ENCODE peak calls at places on chromosome X, in four cellular contexts. U is substantia nigra, M is fibroblast of the conjunctiva, V is NCI-H2081. B is an unnamed sample.

GRCh38 chrX:23373129-23373804 is 38.6 kb downstream of the PTCHD1 start:
- DNase-seq in U (no peak), M (peak; percentile 42), V (no peak), B (no peak)

GRCh38 chrX:35380808-35381700 is 417.1 kb upstream of the MAGEB16 start:
- DNase-seq in U (no peak), M (no peak), V (no peak), B (no peak)

GRCh38 chrX:50067435-50068292 is 133.1 kb downstream of the AKAP4 start:
- DNase-seq in U (peak; percentile 1), M (no peak), V (no peak), B (peak; percentile 71)

GRCh38 chrX:47230136-47230868 is 2.5 kb upstream of the USP11 start:
- DNase-seq in U (no peak), M (no peak), V (no peak), B (no peak)

GRCh38 chrX:12567857-12568256 is 223.4 kb upstream of the PRPS2 start:
- DNase-seq in U (no peak), M (no peak), V (peak; percentile 30), B (no peak)

GRCh38 chrX:119516157-119516702 is 48.0 kb downstream of the SLC25A5 start:
- DNase-seq in U (no peak), M (peak; percentile 57), V (peak; percentile 78), B (peak; percentile 53)

GRCh38 chrX:104795804-104796203 is 229.8 kb downstream of the IL1RAPL2 start:
- DNase-seq in U (no peak), M (no peak), V (no peak), B (no peak)

GRCh38 chrX:18410038-18410437 is 15.4 kb upstream of the CDKL5 start:
- DNase-seq in U (no peak), M (no peak), V (no peak), B (no peak)

GRCh38 chrX:69021095-69021494 is 144.2 kb downstream of the PJA1 start:
- DNase-seq in U (no peak), M (no peak), V (no peak), B (peak; percentile 6)

GRCh38 chrX:103629295-103630170 is 758 bp downstream of the TCEAL1 start:
- DNase-seq in U (peak; percentile 68), M (peak; percentile 56), V (peak; percentile 81), B (peak; percentile 73)

GRCh38 chrX:9327747-9328145 is 137.1 kb upstream of the TBL1X start:
- DNase-seq in U (no peak), M (no peak), V (no peak), B (no peak)

GRCh38 chrX:48835524-48836329 is at the start of gene PCSK1N:
- DNase-seq in U (peak; percentile 0), M (no peak), V (peak; percentile 67), B (peak; percentile 67)

GRCh38 chrX:145552643-145553042 is 265.0 kb upstream of the SLITRK2 start:
- DNase-seq in U (no peak), M (no peak), V (no peak), B (no peak)

GRCh38 chrX:10010686-10011085 is 43.5 kb downstream of the CLDN34 start:
- DNase-seq in U (no peak), M (no peak), V (no peak), B (no peak)

GRCh38 chrX:1481636-1482529 is 29.2 kb upstream of the ASMTL start:
- DNase-seq in U (no peak), M (peak; percentile 82), V (no peak), B (no peak)

GRCh38 chrX:24828600-24828999 is 134.9 kb downstream of the POLA1 start:
- DNase-seq in U (no peak), M (no peak), V (no peak), B (no peak)

GRCh38 chrX:88560673-88561330 is 186.2 kb upstream of the CPXCR1 start:
- DNase-seq in U (no peak), M (no peak), V (no peak), B (no peak)

GRCh38 chrX:57772637-57773036 is 92.6 kb upstream of the NLRP2B start:
- DNase-seq in U (no peak), M (no peak), V (no peak), B (no peak)

GRCh38 chrX:133171962-133172708 is 46.0 kb downstream of the TFDP3 start:
- DNase-seq in U (no peak), M (no peak), V (no peak), B (no peak)

GRCh38 chrX:93649381-93649780 is 24.0 kb downstream of the NAP1L3 start:
- DNase-seq in U (no peak), M (no peak), V (no peak), B (no peak)

GRCh38 chrX:2610246-2611170 is 80.6 kb upstream of the CD99 start:
- DNase-seq in U (no peak), M (no peak), V (no peak), B (no peak)

GRCh38 chrX:22800360-22800759 is 199.4 kb upstream of the DDX53 start:
- DNase-seq in U (no peak), M (peak; percentile 67), V (no peak), B (no peak)

GRCh38 chrX:107700317-107700774 is 72.0 kb downstream of the PRPS1 start:
- DNase-seq in U (no peak), M (no peak), V (no peak), B (no peak)

GRCh38 chrX:16208601-16209000 is 41.3 kb downstream of the MAGEB17 start:
- DNase-seq in U (no peak), M (no peak), V (no peak), B (no peak)

GRCh38 chrX:9525511-9526248 is 60.8 kb downstream of the TBL1X start:
- DNase-seq in U (no peak), M (no peak), V (no peak), B (no peak)

GRCh38 chrX:18855919-18856644 is 127.8 kb downstream of the PHKA2 start:
- DNase-seq in U (no peak), M (no peak), V (no peak), B (no peak)

GRCh38 chrX:134670241-134670811 is 12.1 kb upstream of the PLAC1 start:
- DNase-seq in U (no peak), M (peak; percentile 56), V (no peak), B (no peak)

GRCh38 chrX:85024562-85024961 is 20.9 kb downstream of the APOOL start:
- DNase-seq in U (no peak), M (no peak), V (no peak), B (no peak)

GRCh38 chrX:119121341-119121740 is 6.3 kb downstream of the KIAA1210 start:
- DNase-seq in U (no peak), M (no peak), V (no peak), B (no peak)

GRCh38 chrX:131288738-131289511 is at the start of gene IGSF1:
- DNase-seq in U (peak; percentile 56), M (no peak), V (no peak), B (peak; percentile 20)

GRCh38 chrX:153366878-153367538 is 33.1 kb downstream of the ZNF275 start:
- DNase-seq in U (no peak), M (no peak), V (no peak), B (no peak)

B was measured in NCI-H345.